ENCODE peak calls at places on chromosomes 7 and 10, in six cellular contexts. Z is NB4, H is WERI-Rb-1, M is astrocyte of the cerebellum, L is cardiac fibroblast, X is fibroblast of pulmonary artery. P is an unnamed sample.

GRCh38 chr7:113267271-113267670 is 148.9 kb upstream of the SMIM30 start:
- DNase-seq in Z (peak), X (peak), L (no peak), H (no peak), M (no peak), P (no peak)

GRCh38 chr10:45514283-45515270 is 140.6 kb downstream of the ALOX5 start:
- DNase-seq in M (no peak), X (no peak), Z (no peak), L (no peak), H (no peak), P (no peak)

GRCh38 chr10:84845628-84846261 is 517.4 kb downstream of the CCSER2 start:
- DNase-seq in L (no peak), H (peak), Z (peak), X (no peak), M (no peak), P (no peak)

GRCh38 chr10:128051548-128051947 is 74.7 kb downstream of the MKI67 start:
- DNase-seq in L (no peak), X (no peak), H (no peak), M (no peak), Z (no peak), P (no peak)

GRCh38 chr7:104059103-104059502 is 69.6 kb upstream of the RELN start:
- DNase-seq in M (no peak), L (no peak), X (no peak), H (peak), Z (no peak), P (no peak)

GRCh38 chr7:150317748-150318444 is 5.3 kb upstream of the LRRC61 start:
- DNase-seq in X (peak), Z (no peak), M (peak), L (peak), H (no peak), P (no peak)

GRCh38 chr10:22597142-22597541 is 117.2 kb downstream of the PIP4K2A start:
- DNase-seq in M (no peak), L (peak), X (peak), Z (no peak), H (no peak), P (no peak)

GRCh38 chr7:74104702-74105101 is 21.1 kb downstream of the LIMK1 start:
- DNase-seq in X (no peak), L (no peak), M (no peak), Z (no peak), H (no peak), P (peak)

GRCh38 chr10:59073456-59074053 is 102.9 kb upstream of the PHYHIPL start:
- DNase-seq in Z (no peak), H (no peak), M (no peak), X (no peak), L (no peak), P (no peak)

GRCh38 chr7:88041583-88041982 is 107.5 kb downstream of the ADAM22 start:
- DNase-seq in L (no peak), M (no peak), H (no peak), Z (no peak), X (no peak), P (no peak)

GRCh38 chr7:17472518-17472917 is 174.1 kb downstream of the AHR start:
- DNase-seq in L (no peak), Z (no peak), X (no peak), M (no peak), H (no peak), P (no peak)

GRCh38 chr10:32207544-32207943 is 139.4 kb downstream of the EPC1 start:
- DNase-seq in L (peak), X (peak), H (peak), Z (peak), M (peak), P (peak)

GRCh38 chr10:107919626-107920235 is 755.2 kb upstream of the SORCS1 start:
- DNase-seq in X (no peak), H (peak), L (no peak), M (no peak), Z (no peak), P (no peak)

GRCh38 chr7:100951888-100952560 is 2.7 kb downstream of the MUC3A start:
- DNase-seq in L (no peak), Z (no peak), M (no peak), H (no peak), X (no peak), P (no peak)

GRCh38 chr7:80870806-80871205 is 48.0 kb downstream of the SEMA3C start:
- DNase-seq in X (no peak), L (no peak), M (no peak), Z (no peak), H (no peak), P (no peak)

GRCh38 chr10:98610301-98610700 is 163.6 kb upstream of the HPS1 start:
- DNase-seq in L (no peak), X (no peak), M (peak), Z (no peak), H (no peak), P (no peak)

GRCh38 chr7:95861041-95861440 is 88.7 kb downstream of the DYNC1I1 start:
- DNase-seq in L (no peak), H (no peak), X (no peak), Z (no peak), M (no peak), P (no peak)

GRCh38 chr10:88062385-88062784 is 199.0 kb downstream of the PTEN start:
- DNase-seq in Z (peak), M (no peak), L (no peak), X (no peak), H (no peak), P (no peak)

GRCh38 chr7:80729586-80730320 is 91.3 kb downstream of the CD36 start:
- DNase-seq in H (no peak), M (peak), X (peak), L (peak), Z (no peak), P (no peak)

GRCh38 chr7:23529262-23529859 is 2.4 kb downstream of the TRA2A start:
- DNase-seq in Z (no peak), M (no peak), X (no peak), H (no peak), L (no peak), P (no peak)

GRCh38 chr7:23530355-23530754 is 1.4 kb downstream of the TRA2A start:
- DNase-seq in Z (peak), X (peak), M (peak), L (peak), H (no peak), P (no peak)

GRCh38 chr7:23530901-23531793 is 634 bp downstream of the TRA2A start:
- DNase-seq in L (peak), H (peak), X (peak), Z (peak), M (peak), P (no peak)

GRCh38 chr7:23531794-23532489 is at the start of gene TRA2A:
- DNase-seq in X (peak), Z (peak), H (peak), L (peak), M (peak), P (peak)

DNA sequence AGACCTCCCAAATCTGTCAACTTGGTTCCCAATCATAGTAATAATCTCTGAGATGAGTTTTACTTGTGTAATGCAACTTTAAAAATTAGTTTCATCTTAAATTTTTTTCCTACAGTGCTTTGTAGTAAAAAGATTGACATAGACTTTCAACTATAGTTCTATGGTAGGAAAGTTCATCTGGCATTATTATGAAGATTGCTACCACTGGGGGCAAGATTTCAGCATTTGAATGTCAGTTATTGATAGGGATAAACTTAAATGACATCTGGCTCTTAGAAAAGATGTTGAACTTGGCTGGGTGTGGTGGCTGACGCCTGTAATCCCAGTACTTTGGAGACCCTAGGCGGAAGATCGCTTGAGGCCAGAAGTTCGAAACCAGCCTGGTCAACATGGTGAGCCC is 1.4 kb upstream of the TRA2A start:
- DNase-seq in Z (no peak), L (no peak), H (no peak), M (no peak), X (no peak), P (no peak)
- TF ChIP-seq CTCF in Z (no peak), L (no peak), H (no peak), M (no peak), X (no peak), P (peak)

GRCh38 chr7:39650676-39651075 is 27.3 kb downstream of the RALA start:
- DNase-seq in H (no peak), Z (peak), L (peak), M (peak), X (peak), P (no peak)
- H3K4me3 ChIP-seq in H (no peak), Z (no peak), L (no peak), M (no peak), X (no peak), P (no peak)

GRCh38 chr7:115113131-115113530 is 191.2 kb downstream of the MDFIC start:
- DNase-seq in M (no peak), L (no peak), X (no peak), H (no peak), Z (no peak), P (no peak)
- TF ChIP-seq CTCF in M (no peak), L (no peak), X (no peak), H (no peak), Z (no peak), P (no peak)

DNA sequence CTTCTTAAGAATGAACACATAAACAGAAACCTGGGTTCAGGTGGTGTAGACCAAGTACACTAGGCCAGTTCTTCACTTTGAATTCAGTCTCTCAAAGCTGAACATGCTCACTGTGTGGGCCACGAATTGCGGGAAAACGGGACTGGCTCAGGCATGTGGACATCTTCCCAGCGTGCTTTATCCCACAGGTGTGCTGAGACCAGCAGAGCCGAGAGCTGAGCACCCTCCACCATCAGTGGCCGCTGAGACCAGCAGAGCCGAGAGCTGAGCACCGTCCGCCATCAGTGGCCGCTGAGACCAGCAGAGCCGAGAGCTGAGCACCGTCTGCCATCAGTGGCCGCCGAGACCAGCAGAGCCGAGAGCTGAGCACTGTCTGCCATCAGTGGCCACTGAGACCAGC is 265.4 kb downstream of the DNAJB6 start:
- DNase-seq in X (no peak), M (no peak), Z (no peak), L (no peak), H (no peak), P (no peak)
- H3K4me3 ChIP-seq in X (no peak), M (no peak), Z (no peak), L (no peak), H (no peak), P (no peak)

P was measured in retinal pigment epithelial cell.